ENCODE peak calls at places on chromosomes 13 and 19, in four cellular contexts. I, U, L and N are unnamed samples.

GRCh38 chr13:27920677-27921420 is 1.0 kb downstream of the PDX1 start:
- DNase-seq in I (no peak), U (no peak), L (no peak), N (peak)

GRCh38 chr13:73898276-73898675 is 235.9 kb downstream of the KLF12 start:
- DNase-seq in I (no peak), U (no peak), L (no peak), N (no peak)

GRCh38 chr19:13016245-13016627 is 21.0 kb downstream of the NFIX start:
- DNase-seq in I (peak), U (no peak), L (no peak), N (no peak)

GRCh38 chr19:48290341-48290922 is 20.6 kb downstream of the ZNF114 start:
- DNase-seq in I (peak), U (no peak), L (no peak), N (peak)

GRCh38 chr19:21023901-21024300 is 3.4 kb downstream of the ZNF430 start:
- DNase-seq in I (no peak), U (no peak), L (no peak), N (no peak)

GRCh38 chr13:41547253-41548000 is 90.1 kb downstream of the RGCC start:
- DNase-seq in I (no peak), U (peak), L (no peak), N (no peak)

GRCh38 chr13:41823486-41823885 is 137.4 kb downstream of the VWA8 start:
- DNase-seq in I (no peak), U (no peak), L (no peak), N (no peak)

GRCh38 chr13:49540552-49540951 is 44.8 kb downstream of the PHF11 start:
- DNase-seq in I (no peak), U (no peak), L (peak), N (no peak)

GRCh38 chr19:3508771-3509535 is 2.8 kb downstream of the FZR1 start:
- DNase-seq in I (no peak), U (no peak), L (no peak), N (no peak)

GRCh38 chr13:26914624-26915023 is 154.0 kb upstream of the GPR12 start:
- DNase-seq in I (no peak), U (no peak), L (peak), N (no peak)

GRCh38 chr19:45115809-45116615 is 23.0 kb downstream of the PPP1R37 start:
- DNase-seq in I (no peak), U (no peak), L (no peak), N (no peak)

GRCh38 chr19:51330366-51330765 is 11.6 kb downstream of the VSIG10L start:
- DNase-seq in I (no peak), U (no peak), L (no peak), N (no peak)

GRCh38 chr19:24033962-24034342 is 53.0 kb upstream of the ZNF254 start:
- DNase-seq in I (no peak), U (peak), L (no peak), N (no peak)

GRCh38 chr19:4763021-4763420 is 28.5 kb upstream of the FEM1A start:
- DNase-seq in I (no peak), U (no peak), L (no peak), N (no peak)

GRCh38 chr13:59126474-59126873 is 1037.3 kb downstream of the DIAPH3 start:
- DNase-seq in I (no peak), U (no peak), L (no peak), N (no peak)

GRCh38 chr13:27334774-27335490 is 64.3 kb downstream of the RASL11A start:
- DNase-seq in I (no peak), U (no peak), L (no peak), N (no peak)

GRCh38 chr19:35045667-35046300 is 4.3 kb downstream of the HPN start:
- DNase-seq in I (peak), U (no peak), L (peak), N (peak)

GRCh38 chr13:111789420-111789819 is 277.5 kb upstream of the SOX1 start:
- DNase-seq in I (no peak), U (no peak), L (no peak), N (no peak)

GRCh38 chr13:113106666-113107065 is 1.1 kb downstream of the F7 start:
- DNase-seq in I (no peak), U (no peak), L (no peak), N (no peak)

GRCh38 chr19:48638831-48639381 is 1.7 kb upstream of the DBP start:
- DNase-seq in I (peak), U (no peak), L (no peak), N (peak)

GRCh38 chr13:51781246-51782022 is 22.5 kb downstream of the DHRS12 start:
- DNase-seq in I (no peak), U (no peak), L (no peak), N (peak)

GRCh38 chr13:110014719-110015118 is 228.3 kb upstream of the IRS2 start:
- DNase-seq in I (no peak), U (no peak), L (no peak), N (no peak)

GRCh38 chr13:45206340-45206739 is 5.5 kb upstream of the KCTD4 start:
- DNase-seq in I (no peak), U (no peak), L (peak), N (no peak)

DNA sequence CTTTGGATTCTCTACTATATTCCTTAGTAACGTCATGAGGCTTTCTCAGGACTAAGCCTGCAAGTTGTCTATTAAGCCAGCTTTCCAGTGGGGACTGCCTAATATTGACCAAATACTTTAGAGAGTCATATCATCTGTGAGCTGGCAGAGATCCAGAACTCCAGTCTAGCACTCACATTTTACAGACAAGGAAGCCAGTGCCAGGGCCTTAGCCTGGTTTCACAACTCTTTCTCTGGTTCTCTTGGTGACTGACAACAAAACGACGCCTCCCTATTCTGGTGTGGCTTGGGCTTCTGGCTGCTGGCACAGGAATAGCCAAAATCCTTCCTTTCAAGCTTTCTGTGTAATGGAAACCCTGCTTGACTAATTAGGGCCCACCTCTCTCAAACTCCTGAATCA is 75.0 kb upstream of the UBL3 start:
- DNase-seq in I (no peak), U (peak), L (no peak), N (no peak)
- TF ChIP-seq ETV6 in I (no peak), U (no peak), L (no peak), N (no peak)

GRCh38 chr13:20415694-20416107 is 110.0 kb downstream of the CRYL1 start:
- DNase-seq in I (no peak), U (no peak), L (no peak), N (no peak)

GRCh38 chr13:20415288-20415644 is 110.4 kb downstream of the CRYL1 start:
- DNase-seq in I (no peak), U (no peak), L (no peak), N (no peak)

GRCh38 chr13:20416223-20416622 is 109.4 kb downstream of the CRYL1 start:
- DNase-seq in I (no peak), U (no peak), L (no peak), N (no peak)

GRCh38 chr13:20422362-20422761 is 103.3 kb downstream of the CRYL1 start:
- DNase-seq in I (no peak), U (no peak), L (no peak), N (no peak)

DNA sequence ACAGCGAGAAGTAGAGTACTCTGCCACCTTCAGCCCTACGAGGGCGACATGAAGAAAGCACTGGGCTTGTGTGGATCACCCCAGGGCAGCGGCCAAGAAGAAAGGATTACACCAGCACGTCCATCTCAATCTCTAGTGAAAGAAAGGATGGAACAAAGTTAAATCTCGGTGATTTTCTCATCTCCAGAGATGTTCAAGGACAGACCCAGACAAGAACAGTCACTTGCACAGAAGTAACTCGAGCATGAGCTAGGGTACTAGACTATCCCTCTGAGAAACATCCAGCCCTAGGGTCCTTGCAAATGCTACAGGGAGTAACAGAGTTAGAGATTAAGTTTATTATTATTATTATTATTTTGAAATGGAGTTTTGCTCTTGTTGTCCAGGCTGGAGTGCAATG is 106.7 kb downstream of the CRYL1 start:
- DNase-seq in I (no peak), U (no peak), L (no peak), N (no peak)
- TF ChIP-seq ETV6 in I (no peak), U (no peak), L (no peak), N (no peak)

GRCh38 chr13:44040754-44041100 is 161.0 kb downstream of the LACC1 start:
- DNase-seq in I (no peak), U (no peak), L (no peak), N (no peak)
- TF ChIP-seq ETV6 in I (no peak), U (no peak), L (no peak), N (no peak)

GRCh38 chr19:30556230-30556711 is 184.1 kb downstream of the ZNF536 start:
- DNase-seq in I (no peak), U (no peak), L (no peak), N (peak)

GRCh38 chr19:30559446-30559845 is 187.3 kb downstream of the ZNF536 start:
- DNase-seq in I (no peak), U (no peak), L (no peak), N (no peak)

GRCh38 chr19:30557212-30557611 is 185.0 kb downstream of the ZNF536 start:
- DNase-seq in I (no peak), U (no peak), L (no peak), N (no peak)

GRCh38 chr19:30558793-30559192 is 186.6 kb downstream of the ZNF536 start:
- DNase-seq in I (no peak), U (no peak), L (no peak), N (no peak)

DNA sequence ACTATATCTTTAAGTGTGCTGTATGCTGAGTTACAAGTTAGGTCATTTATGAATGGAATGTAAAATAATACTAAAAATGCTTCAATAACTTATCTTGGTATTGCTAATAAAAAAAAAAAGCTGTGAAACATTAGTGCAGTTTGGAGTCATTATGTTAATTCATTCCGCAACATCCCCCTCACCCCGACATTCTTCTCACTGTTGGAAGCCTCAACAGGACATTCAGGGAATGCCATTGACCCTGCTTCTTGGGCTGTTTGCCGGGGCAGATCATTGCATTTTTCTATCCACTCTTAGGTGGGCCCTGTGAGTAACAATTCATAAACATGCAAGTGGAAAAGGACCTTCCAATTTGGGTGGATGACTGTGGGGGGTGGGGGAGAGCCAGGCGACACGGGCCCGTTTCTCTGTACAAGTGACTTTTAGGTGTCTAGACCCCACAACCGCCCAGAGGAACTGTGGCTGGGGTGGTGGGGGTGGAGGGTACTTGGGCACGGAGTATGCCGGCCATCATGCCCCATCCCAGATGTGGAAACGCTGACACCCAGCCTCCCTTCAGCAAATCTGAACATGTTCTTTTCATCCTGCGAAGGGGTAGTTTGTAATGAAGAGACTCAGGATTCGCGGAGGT is 185.9 kb downstream of the ZNF536 start:
- DNase-seq in I (no peak), U (no peak), L (no peak), N (no peak)
- TF ChIP-seq ETV6 in I (no peak), U (no peak), L (no peak), N (no peak)

GRCh38 chr19:6767081-6767356 is 216 bp downstream of the SH2D3A start:
- DNase-seq in I (peak), U (peak), L (no peak), N (no peak)
- TF ChIP-seq ETV6 in I (no peak), U (no peak), L (no peak), N (no peak)